ENCODE peak calls at places on chromosomes 7 and 10, in six cellular contexts. V is coronary artery, N is heart right ventricle, O is Panc1, B is neural progenitor cell, D is dorsolateral prefrontal cortex. A is an unnamed sample.

GRCh38 chr7:73707045-73707631 is 12.3 kb downstream of the STX1A start:
- DNase-seq in V (no peak), N (peak; percentile 42), O (no peak), B (no peak), D (peak; percentile 75), A (no peak)

GRCh38 chr10:110829721-110830410 is 41.9 kb upstream of the PDCD4 start:
- DNase-seq in V (no peak), N (no peak), O (no peak), B (no peak), D (no peak), A (no peak)

GRCh38 chr10:28094121-28094520 is 95.2 kb upstream of the ODAD2 start:
- DNase-seq in V (no peak), N (no peak), O (no peak), B (no peak), D (no peak), A (no peak)

GRCh38 chr7:73739387-73739767 is 775 bp upstream of the ABHD11 start:
- DNase-seq in V (no peak), N (no peak), O (no peak), B (no peak), D (no peak), A (no peak)

GRCh38 chr10:132904169-132904813 is 38.1 kb downstream of the CFAP46 start:
- DNase-seq in V (no peak), N (peak; percentile 6), O (peak; percentile 51), B (peak; percentile 63), D (peak; percentile 50), A (no peak)

GRCh38 chr7:115410972-115411686 is 489.2 kb downstream of the MDFIC start:
- DNase-seq in V (no peak), N (no peak), O (no peak), B (no peak), D (no peak), A (no peak)

GRCh38 chr7:69199048-69199447 is 399.2 kb upstream of the AUTS2 start:
- DNase-seq in V (no peak), N (no peak), O (no peak), B (no peak), D (no peak), A (no peak)

GRCh38 chr10:27319752-27320561 is 79.4 kb upstream of the ACBD5 start:
- DNase-seq in V (no peak), N (peak; percentile 48), O (no peak), B (peak; percentile 58), D (no peak), A (no peak)

GRCh38 chr7:25950488-25951413 is 201.2 kb upstream of the NFE2L3 start:
- DNase-seq in V (peak; percentile 89), N (peak; percentile 88), O (no peak), B (peak; percentile 96), D (peak; percentile 47), A (no peak)

GRCh38 chr10:133009218-133009954 is 67.0 kb upstream of the CFAP46 start:
- DNase-seq in V (no peak), N (peak; percentile 72), O (no peak), B (no peak), D (no peak), A (no peak)

GRCh38 chr7:23261843-23262452 is 15.4 kb downstream of the GPNMB start:
- DNase-seq in V (no peak), N (peak; percentile 45), O (peak; percentile 36), B (peak; percentile 77), D (no peak), A (peak; percentile 20)

GRCh38 chr10:124589491-124590006 is 127.9 kb downstream of the LHPP start:
- DNase-seq in V (no peak), N (peak; percentile 17), O (no peak), B (no peak), D (peak; percentile 67), A (no peak)

GRCh38 chr7:43385856-43386255 is 197.1 kb upstream of the STK17A start:
- DNase-seq in V (no peak), N (no peak), O (no peak), B (no peak), D (no peak), A (no peak)

GRCh38 chr7:134859783-134860182 is 80.3 kb downstream of the CALD1 start:
- DNase-seq in V (no peak), N (no peak), O (no peak), B (no peak), D (no peak), A (no peak)

GRCh38 chr7:134870156-134870555 is 90.7 kb downstream of the CALD1 start:
- DNase-seq in V (no peak), N (no peak), O (no peak), B (no peak), D (no peak), A (no peak)

GRCh38 chr7:134866581-134866980 is 87.1 kb downstream of the CALD1 start:
- DNase-seq in V (no peak), N (no peak), O (no peak), B (peak; percentile 49), D (no peak), A (no peak)

GRCh38 chr7:134870781-134871180 is 91.3 kb downstream of the CALD1 start:
- DNase-seq in V (no peak), N (no peak), O (no peak), B (no peak), D (no peak), A (no peak)

DNA sequence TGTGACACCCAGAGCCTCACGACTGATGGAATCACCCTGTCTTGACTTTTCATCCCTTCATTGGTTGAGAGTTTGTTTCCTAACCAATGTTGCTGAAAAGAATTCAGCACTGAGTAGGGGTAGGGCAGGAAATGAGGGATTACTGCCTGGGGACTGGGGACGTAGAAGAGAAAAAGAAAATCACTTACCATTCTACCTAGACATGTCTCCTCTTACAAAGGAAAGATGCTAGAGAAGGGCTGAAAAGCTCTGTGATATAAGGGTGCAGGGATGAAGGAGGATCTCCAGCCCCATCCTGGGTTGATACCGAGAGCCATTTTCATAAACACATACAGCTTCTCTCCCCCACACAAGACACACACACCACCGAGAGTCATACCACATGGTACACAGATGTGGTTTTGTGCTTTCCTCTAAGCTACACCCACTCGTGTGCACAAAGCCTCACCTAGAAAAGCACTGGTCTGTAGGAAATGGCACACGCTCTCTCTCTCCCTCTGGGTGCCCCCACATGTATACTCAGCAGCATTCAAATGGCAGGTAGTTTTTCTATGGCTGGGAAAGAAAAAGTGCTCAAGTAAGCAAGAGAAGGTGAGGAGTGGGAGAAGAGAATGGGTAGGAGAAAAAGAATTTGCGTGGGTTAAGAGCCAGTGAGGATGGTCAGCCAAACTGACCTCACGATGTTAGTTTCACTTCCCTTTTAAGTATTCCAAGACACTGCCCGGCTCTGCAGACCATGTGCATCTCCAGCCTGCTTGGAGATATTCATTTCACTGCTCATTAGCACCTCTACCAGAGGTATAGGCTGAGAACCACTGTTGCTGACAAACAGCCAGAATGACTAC is 85.8 kb downstream of the CALD1 start:
- DNase-seq in V (no peak), N (no peak), O (no peak), B (peak; percentile 20), D (no peak), A (no peak)
- H3K27ac ChIP-seq in V (peak overlapping the region; percentile 74), N (peak overlapping the region; percentile 70), O (no peak overlapping the region), B (no peak overlapping the region), D (peak overlapping the region; percentile 47), A (no peak overlapping the region)

GRCh38 chr7:131241381-131241780 is 86.3 kb upstream of the MKLN1 start:
- DNase-seq in V (no peak), N (no peak), O (no peak), B (no peak), D (no peak), A (no peak)

GRCh38 chr7:131236318-131236672 is 91.4 kb upstream of the MKLN1 start:
- DNase-seq in V (no peak), N (no peak), O (no peak), B (no peak), D (no peak), A (no peak)

GRCh38 chr7:131235489-131236317 is 92.0 kb upstream of the MKLN1 start:
- DNase-seq in V (no peak), N (no peak), O (peak; percentile 98), B (no peak), D (no peak), A (no peak)

GRCh38 chr7:131234719-131235488 is 92.8 kb upstream of the MKLN1 start:
- DNase-seq in V (no peak), N (no peak), O (no peak), B (no peak), D (no peak), A (no peak)

DNA sequence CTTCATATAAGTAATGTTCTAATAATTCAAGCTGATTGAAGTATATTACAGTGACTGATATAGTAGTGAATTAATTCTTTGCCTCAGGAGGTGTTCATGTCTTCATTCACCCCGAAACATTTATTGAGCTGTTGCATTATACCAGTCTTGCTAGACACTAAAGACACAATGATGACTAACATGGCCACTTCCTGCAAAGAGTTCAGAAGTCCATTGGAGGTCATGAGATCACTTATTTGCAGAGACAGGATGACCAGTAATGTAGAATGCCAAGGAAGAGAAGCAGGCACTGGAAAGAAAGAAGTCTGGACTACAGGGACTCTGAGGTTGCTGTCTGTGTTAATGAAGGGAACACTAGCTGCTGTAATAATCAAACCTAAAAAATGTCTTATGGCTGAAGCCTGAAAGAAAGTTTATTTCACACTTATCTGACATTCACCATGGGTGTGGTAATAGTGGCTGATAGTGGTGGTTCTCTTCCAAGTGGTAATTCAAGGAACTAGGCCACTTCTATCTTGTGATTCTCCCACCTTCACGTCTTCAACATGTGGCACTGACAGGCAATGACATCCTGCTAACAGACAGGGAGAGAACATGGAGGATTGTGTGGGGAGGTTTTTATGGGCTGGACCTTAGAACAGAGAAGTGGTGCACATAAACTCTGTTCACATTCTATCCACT is 89.3 kb upstream of the MKLN1 start:
- DNase-seq in V (no peak), N (no peak), O (no peak), B (no peak), D (no peak), A (no peak)
- H3K27ac ChIP-seq in V (no peak overlapping the region), N (peak overlapping the region; percentile 64), O (no peak overlapping the region), B (no peak overlapping the region), D (no peak overlapping the region), A (no peak overlapping the region)

GRCh38 chr10:96073722-96074121 is 30.3 kb downstream of the CCNJ start:
- DNase-seq in V (no peak), N (no peak), O (no peak), B (no peak), D (no peak), A (no peak)
- H3K27ac ChIP-seq in V (no peak overlapping the region), N (no peak overlapping the region), O (no peak overlapping the region), B (no peak overlapping the region), D (no peak overlapping the region), A (no peak overlapping the region)

GRCh38 chr10:6182454-6183098 is 20.2 kb upstream of the PFKFB3 start:
- DNase-seq in V (no peak), N (no peak), O (no peak), B (no peak), D (no peak), A (no peak)
- H3K27ac ChIP-seq in V (peak overlapping the region; percentile 51), N (peak overlapping the region; percentile 58), O (no peak overlapping the region), B (no peak overlapping the region), D (no peak overlapping the region), A (no peak overlapping the region)

GRCh38 chr10:61789031-61789430 is 112.5 kb upstream of the ARID5B start:
- DNase-seq in V (no peak), N (no peak), O (no peak), B (no peak), D (no peak), A (no peak)

GRCh38 chr10:61786728-61787127 is 114.8 kb upstream of the ARID5B start:
- DNase-seq in V (no peak), N (no peak), O (no peak), B (no peak), D (no peak), A (no peak)

GRCh38 chr10:61787170-61787569 is 114.3 kb upstream of the ARID5B start:
- DNase-seq in V (no peak), N (no peak), O (no peak), B (no peak), D (no peak), A (no peak)

GRCh38 chr10:61784354-61785131 is 117.0 kb upstream of the ARID5B start:
- DNase-seq in V (no peak), N (no peak), O (no peak), B (no peak), D (no peak), A (no peak)

GRCh38 chr10:61785410-61786105 is 115.9 kb upstream of the ARID5B start:
- DNase-seq in V (no peak), N (no peak), O (no peak), B (no peak), D (no peak), A (no peak)
- H3K27ac ChIP-seq in V (no peak overlapping the region), N (no peak overlapping the region), O (peak overlapping the region; percentile 58), B (no peak overlapping the region), D (no peak overlapping the region), A (no peak overlapping the region)